ENCODE peak calls at places on chromosomes 6 and 20, in five cellular contexts. E, Y, D, U and L are unnamed samples.

GRCh38 chr20:19851863-19852262 is 93.8 kb downstream of the RIN2 start:
- DNase-seq in E (no peak), Y (no peak), U (no peak), D (no peak), L (no peak)

GRCh38 chr6:52560462-52560861 is 16.4 kb downstream of the TRAM2 start:
- DNase-seq in U (no peak), D (no peak), Y (no peak), E (no peak), L (no peak)

GRCh38 chr6:32941412-32941784 is 570 bp upstream of the HLA-DMB start:
- DNase-seq in U (no peak), D (no peak), Y (peak; percentile 11), E (no peak), L (no peak)

GRCh38 chr6:161369339-161369738 is 95.5 kb upstream of the AGPAT4 start:
- DNase-seq in U (no peak), E (no peak), Y (no peak), D (no peak), L (no peak)

GRCh38 chr6:101650402-101651100 is 257.0 kb downstream of the GRIK2 start:
- DNase-seq in D (no peak), E (no peak), U (no peak), Y (no peak), L (no peak)

GRCh38 chr6:139710578-139710977 is 336.1 kb upstream of the CITED2 start:
- DNase-seq in E (no peak), U (no peak), D (no peak), Y (no peak), L (no peak)

GRCh38 chr6:3320238-3320637 is 61.5 kb downstream of the PSMG4 start:
- DNase-seq in U (no peak), Y (no peak), D (no peak), E (no peak), L (no peak)

GRCh38 chr20:36213362-36213761 is 22.9 kb upstream of the AAR2 start:
- DNase-seq in U (no peak), D (no peak), Y (no peak), E (no peak), L (no peak)

GRCh38 chr6:162856885-162857284 is 129.1 kb downstream of the PACRG start:
- DNase-seq in Y (peak; percentile 88), E (peak; percentile 43), D (peak; percentile 14), U (peak; percentile 29), L (peak; percentile 69)

GRCh38 chr6:96899019-96899418 is 1.3 kb upstream of the NDUFAF4 start:
- DNase-seq in Y (peak; percentile 40), D (no peak), U (peak; percentile 37), E (no peak), L (no peak)

GRCh38 chr6:2186516-2186915 is 58.9 kb downstream of the GMDS start:
- DNase-seq in D (no peak), E (no peak), U (no peak), Y (no peak), L (no peak)

GRCh38 chr6:137543114-137543513 is 48.9 kb upstream of the OLIG3 start:
- DNase-seq in Y (no peak), U (no peak), D (no peak), E (no peak), L (no peak)
- H3K27ac ChIP-seq in Y (no peak overlapping the region), U (no peak overlapping the region), D (no peak overlapping the region), E (no peak overlapping the region), L (no peak overlapping the region)

DNA sequence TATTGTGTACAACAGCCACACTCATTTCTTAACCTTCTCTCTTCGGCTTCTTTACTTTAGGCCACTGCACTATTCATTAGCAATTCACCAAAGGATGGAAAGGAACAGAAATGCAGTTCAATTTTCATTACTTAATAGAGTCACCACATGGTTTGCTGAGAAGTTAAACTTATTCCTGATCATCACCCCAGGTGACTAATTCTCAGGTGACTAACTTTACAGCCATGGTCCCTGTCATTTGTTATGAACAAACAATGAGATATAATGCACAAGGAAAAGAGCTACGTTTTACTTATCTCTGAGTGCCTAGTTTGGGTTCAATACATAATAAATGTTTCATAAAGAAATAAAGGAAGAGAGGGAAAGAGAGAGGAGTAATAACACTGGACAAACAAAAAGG is 45.8 kb upstream of the DST start:
- DNase-seq in D (no peak), U (no peak), E (no peak), Y (no peak), L (no peak)
- H3K27ac ChIP-seq in D (no peak overlapping the region), U (no peak overlapping the region), E (peak overlapping the region; percentile 94), Y (no peak overlapping the region), L (no peak overlapping the region)

GRCh38 chr6:42449917-42450313 is 1.8 kb downstream of the TRERF1 start:
- DNase-seq in U (no peak), Y (peak; percentile 72), E (no peak), D (no peak), L (no peak)
- H3K27ac ChIP-seq in U (no peak overlapping the region), Y (peak overlapping the region; percentile 59), E (no peak overlapping the region), D (no peak overlapping the region), L (no peak overlapping the region)

GRCh38 chr6:53669592-53669991 is 4.0 kb upstream of the KLHL31 start:
- DNase-seq in D (no peak), Y (no peak), E (no peak), U (no peak), L (no peak)

GRCh38 chr6:53671111-53671510 is 5.6 kb upstream of the KLHL31 start:
- DNase-seq in D (no peak), E (no peak), Y (no peak), U (no peak), L (no peak)

GRCh38 chr6:53672232-53672631 is 6.7 kb upstream of the KLHL31 start:
- DNase-seq in E (no peak), D (no peak), Y (no peak), U (no peak), L (no peak)

GRCh38 chr6:53673138-53673801 is 7.7 kb upstream of the KLHL31 start:
- DNase-seq in D (no peak), Y (no peak), E (no peak), U (peak; percentile 69), L (peak; percentile 79)
- H3K27ac ChIP-seq in D (no peak overlapping the region), Y (no peak overlapping the region), E (no peak overlapping the region), U (peak overlapping the region; percentile 29), L (peak overlapping the region; percentile 84)

DNA sequence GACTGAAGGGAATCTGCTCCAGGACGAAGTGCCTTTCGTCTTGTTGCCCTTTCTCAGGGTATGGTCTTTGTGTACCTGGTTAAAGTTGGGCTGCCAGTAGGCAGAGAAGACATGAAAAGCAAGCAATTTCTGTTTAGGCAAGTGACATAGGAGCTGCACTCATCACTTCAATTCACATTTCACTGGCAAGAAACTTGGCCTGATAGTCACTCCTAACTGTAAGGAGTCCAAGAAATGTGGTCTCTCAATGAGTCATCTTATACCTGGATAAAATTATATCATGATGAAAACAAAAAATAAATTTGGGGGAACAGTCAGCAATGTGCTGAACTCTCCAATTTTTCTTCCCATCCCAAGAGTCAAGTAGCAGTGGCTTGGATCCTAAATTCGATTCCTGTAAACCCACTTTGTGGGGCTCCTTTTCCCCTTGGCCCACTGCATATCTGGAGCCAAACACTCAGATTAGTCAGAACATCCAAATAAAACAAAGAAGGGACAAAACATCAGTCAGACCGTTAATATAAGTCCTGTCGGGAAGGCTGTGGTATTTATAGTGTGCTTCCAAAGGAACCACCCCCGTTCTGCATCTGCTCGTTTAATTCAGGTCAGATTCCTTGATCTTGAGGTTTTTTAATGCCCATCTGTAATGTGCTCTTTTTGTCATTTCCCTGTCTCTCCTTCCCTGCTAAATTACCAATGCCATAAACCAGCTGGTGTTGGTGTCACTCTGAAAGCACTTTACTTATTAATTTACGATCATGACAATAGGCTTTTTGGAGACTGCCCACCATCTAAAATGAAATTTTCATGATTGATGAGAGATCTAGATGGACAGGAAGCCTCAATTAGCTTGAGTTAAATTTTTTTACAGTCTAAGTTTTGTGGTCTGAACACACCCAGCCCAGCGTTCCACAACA is 5.1 kb upstream of the GABRR1 start:
- DNase-seq in E (no peak), Y (no peak), U (no peak), D (no peak), L (no peak)
- H3K27ac ChIP-seq in E (no peak overlapping the region), Y (no peak overlapping the region), U (no peak overlapping the region), D (no peak overlapping the region), L (no peak overlapping the region)

GRCh38 chr6:137876547-137876946 is 9.5 kb downstream of the TNFAIP3 start:
- DNase-seq in D (no peak), E (no peak), U (no peak), Y (no peak), L (no peak)

GRCh38 chr6:137879301-137879700 is 12.2 kb downstream of the TNFAIP3 start:
- DNase-seq in U (no peak), Y (no peak), E (no peak), D (no peak), L (no peak)

GRCh38 chr6:137878810-137879285 is 11.8 kb downstream of the TNFAIP3 start:
- DNase-seq in U (no peak), Y (peak; percentile 84), D (no peak), E (peak; percentile 55), L (no peak)

GRCh38 chr6:137877113-137877512 is 10.1 kb downstream of the TNFAIP3 start:
- DNase-seq in E (no peak), D (no peak), U (no peak), Y (no peak), L (no peak)

DNA sequence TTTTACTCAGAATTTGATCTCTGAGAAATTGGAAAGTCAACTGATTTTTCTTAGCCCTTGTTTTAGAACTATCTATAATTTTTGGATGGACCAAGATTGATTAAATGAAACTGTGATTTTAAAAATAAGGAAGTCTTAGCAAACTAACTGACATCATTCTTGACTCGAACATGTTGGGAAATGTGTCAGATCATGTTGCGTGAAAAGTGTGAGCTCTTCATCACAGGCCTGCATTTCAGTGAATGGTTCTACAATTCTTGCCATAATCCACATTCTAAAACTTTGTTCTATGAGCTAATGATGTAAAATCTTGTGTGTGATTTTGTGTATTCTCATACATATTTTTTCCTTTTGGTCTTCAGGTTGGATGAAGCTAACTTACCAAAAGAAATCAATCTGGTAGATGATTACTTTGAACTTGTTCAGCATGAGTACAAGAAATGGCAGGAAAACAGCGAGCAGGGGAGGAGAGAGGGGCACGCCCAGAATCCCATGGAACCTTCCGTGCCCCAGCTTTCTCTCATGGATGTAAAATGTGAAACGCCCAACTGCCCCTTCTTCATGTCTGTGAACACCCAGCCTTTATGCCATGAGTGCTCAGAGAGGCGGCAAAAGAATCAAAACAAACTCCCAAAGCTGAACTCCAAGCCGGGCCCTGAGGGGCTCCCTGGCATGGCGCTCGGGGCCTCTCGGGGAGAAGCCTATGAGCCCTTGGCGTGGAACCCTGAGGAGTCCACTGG is 11.2 kb downstream of the TNFAIP3 start:
- DNase-seq in D (no peak), E (no peak), U (no peak), Y (no peak), L (no peak)
- H3K27ac ChIP-seq in D (no peak overlapping the region), E (peak overlapping the region; percentile 42), U (no peak overlapping the region), Y (no peak overlapping the region), L (no peak overlapping the region)